ENCODE peak calls at places on chromosomes 13 and 19, in ten cellular contexts. One of them, this sample, is unnamed.

GRCh38 chr13:23621316-23621645 is 51.1 kb downstream of the TNFRSF19 start:
- DNase-seq in foreskin fibroblast: peak
- DNase-seq in mammary epithelial cell: peak
- DNase-seq in WERI-Rb-1: no peak
- DNase-seq in tibial nerve: no peak
- DNase-seq in heart right ventricle: no peak
- DNase-seq in astrocyte: peak
- DNase-seq in upper lobe of right lung: no peak
- DNase-seq in AG04449: peak
- DNase-seq in brain microvascular endothelial cell: peak
- DNase-seq in this sample: no peak

GRCh38 chr13:94706854-94707399 is 5.4 kb downstream of the SOX21 start:
- DNase-seq in tibial nerve: no peak
- DNase-seq in AG04449: no peak
- DNase-seq in astrocyte: no peak
- DNase-seq in upper lobe of right lung: no peak
- DNase-seq in heart right ventricle: no peak
- DNase-seq in mammary epithelial cell: no peak
- DNase-seq in foreskin fibroblast: no peak
- DNase-seq in brain microvascular endothelial cell: no peak
- DNase-seq in WERI-Rb-1: no peak
- DNase-seq in this sample: no peak

GRCh38 chr13:34076943-34077703 is 259.2 kb downstream of the RFC3 start:
- DNase-seq in tibial nerve: no peak
- DNase-seq in upper lobe of right lung: no peak
- DNase-seq in brain microvascular endothelial cell: peak
- DNase-seq in AG04449: peak
- DNase-seq in WERI-Rb-1: no peak
- DNase-seq in mammary epithelial cell: peak
- DNase-seq in heart right ventricle: no peak
- DNase-seq in foreskin fibroblast: peak
- DNase-seq in astrocyte: peak
- DNase-seq in this sample: no peak

GRCh38 chr13:80338781-80339577 is 1.9 kb downstream of the SPRY2 start:
- DNase-seq in WERI-Rb-1: peak
- DNase-seq in AG04449: peak
- DNase-seq in brain microvascular endothelial cell: peak
- DNase-seq in foreskin fibroblast: peak
- DNase-seq in mammary epithelial cell: peak
- DNase-seq in tibial nerve: peak
- DNase-seq in astrocyte: peak
- DNase-seq in upper lobe of right lung: peak
- DNase-seq in heart right ventricle: peak
- DNase-seq in this sample: no peak

GRCh38 chr13:92677571-92677970 is 549.0 kb upstream of the GPC6 start:
- DNase-seq in brain microvascular endothelial cell: no peak
- DNase-seq in mammary epithelial cell: no peak
- DNase-seq in tibial nerve: no peak
- DNase-seq in AG04449: no peak
- DNase-seq in upper lobe of right lung: no peak
- DNase-seq in foreskin fibroblast: no peak
- DNase-seq in WERI-Rb-1: peak
- DNase-seq in astrocyte: no peak
- DNase-seq in heart right ventricle: peak
- DNase-seq in this sample: no peak

GRCh38 chr19:22735911-22736645 is 47.9 kb downstream of the ZNF99 start:
- DNase-seq in tibial nerve: no peak
- DNase-seq in heart right ventricle: no peak
- DNase-seq in AG04449: no peak
- DNase-seq in WERI-Rb-1: no peak
- DNase-seq in foreskin fibroblast: no peak
- DNase-seq in brain microvascular endothelial cell: no peak
- DNase-seq in mammary epithelial cell: no peak
- DNase-seq in astrocyte: no peak
- DNase-seq in upper lobe of right lung: no peak
- DNase-seq in this sample: no peak

GRCh38 chr13:39870197-39870746 is 214.8 kb downstream of the COG6 start:
- DNase-seq in heart right ventricle: no peak
- DNase-seq in upper lobe of right lung: no peak
- DNase-seq in AG04449: no peak
- DNase-seq in brain microvascular endothelial cell: no peak
- DNase-seq in mammary epithelial cell: no peak
- DNase-seq in tibial nerve: no peak
- DNase-seq in astrocyte: no peak
- DNase-seq in foreskin fibroblast: no peak
- DNase-seq in WERI-Rb-1: no peak
- DNase-seq in this sample: no peak

GRCh38 chr19:56834564-56835375 is 5.8 kb downstream of the PEG3 start:
- DNase-seq in mammary epithelial cell: no peak
- DNase-seq in AG04449: no peak
- DNase-seq in astrocyte: no peak
- DNase-seq in tibial nerve: no peak
- DNase-seq in upper lobe of right lung: no peak
- DNase-seq in heart right ventricle: no peak
- DNase-seq in foreskin fibroblast: no peak
- DNase-seq in brain microvascular endothelial cell: no peak
- DNase-seq in WERI-Rb-1: peak
- DNase-seq in this sample: no peak

GRCh38 chr13:94205896-94206295 is 273.6 kb downstream of the DCT start:
- DNase-seq in tibial nerve: no peak
- DNase-seq in brain microvascular endothelial cell: no peak
- DNase-seq in WERI-Rb-1: no peak
- DNase-seq in upper lobe of right lung: no peak
- DNase-seq in heart right ventricle: no peak
- DNase-seq in astrocyte: no peak
- DNase-seq in mammary epithelial cell: no peak
- DNase-seq in AG04449: no peak
- DNase-seq in foreskin fibroblast: no peak
- DNase-seq in this sample: no peak

GRCh38 chr13:43397110-43397509 is 373.7 kb downstream of the DNAJC15 start:
- DNase-seq in foreskin fibroblast: peak
- DNase-seq in AG04449: peak
- DNase-seq in mammary epithelial cell: no peak
- DNase-seq in brain microvascular endothelial cell: peak
- DNase-seq in astrocyte: peak
- DNase-seq in tibial nerve: no peak
- DNase-seq in upper lobe of right lung: no peak
- DNase-seq in WERI-Rb-1: no peak
- DNase-seq in heart right ventricle: no peak
- DNase-seq in this sample: no peak

GRCh38 chr19:55117063-55117635 is 288 bp downstream of the PPP1R12C start:
- DNase-seq in upper lobe of right lung: no peak
- DNase-seq in WERI-Rb-1: no peak
- DNase-seq in heart right ventricle: peak
- DNase-seq in brain microvascular endothelial cell: no peak
- DNase-seq in AG04449: no peak
- DNase-seq in foreskin fibroblast: no peak
- DNase-seq in astrocyte: no peak
- DNase-seq in mammary epithelial cell: no peak
- DNase-seq in tibial nerve: no peak
- DNase-seq in this sample: no peak

GRCh38 chr13:85241045-85241444 is 558.2 kb downstream of the SLITRK6 start:
- DNase-seq in astrocyte: peak
- DNase-seq in AG04449: no peak
- DNase-seq in tibial nerve: no peak
- DNase-seq in mammary epithelial cell: peak
- DNase-seq in heart right ventricle: no peak
- DNase-seq in WERI-Rb-1: no peak
- DNase-seq in brain microvascular endothelial cell: peak
- DNase-seq in upper lobe of right lung: no peak
- DNase-seq in foreskin fibroblast: peak
- DNase-seq in this sample: no peak

GRCh38 chr13:94412870-94413269 is 66.6 kb downstream of the DCT start:
- DNase-seq in upper lobe of right lung: no peak
- DNase-seq in WERI-Rb-1: no peak
- DNase-seq in mammary epithelial cell: no peak
- DNase-seq in astrocyte: peak
- DNase-seq in brain microvascular endothelial cell: no peak
- DNase-seq in foreskin fibroblast: no peak
- DNase-seq in AG04449: no peak
- DNase-seq in tibial nerve: no peak
- DNase-seq in heart right ventricle: no peak
- DNase-seq in this sample: no peak

GRCh38 chr19:45515081-45515624 is 7.9 kb downstream of the VASP start:
- DNase-seq in foreskin fibroblast: no peak
- DNase-seq in heart right ventricle: no peak
- DNase-seq in astrocyte: no peak
- DNase-seq in AG04449: no peak
- DNase-seq in upper lobe of right lung: peak
- DNase-seq in tibial nerve: peak
- DNase-seq in brain microvascular endothelial cell: no peak
- DNase-seq in mammary epithelial cell: no peak
- DNase-seq in WERI-Rb-1: no peak
- DNase-seq in this sample: peak

GRCh38 chr19:45517641-45518468 is 10.6 kb downstream of the VASP start:
- DNase-seq in upper lobe of right lung: no peak
- DNase-seq in brain microvascular endothelial cell: no peak
- DNase-seq in foreskin fibroblast: no peak
- DNase-seq in astrocyte: no peak
- DNase-seq in mammary epithelial cell: no peak
- DNase-seq in AG04449: no peak
- DNase-seq in heart right ventricle: no peak
- DNase-seq in tibial nerve: no peak
- DNase-seq in WERI-Rb-1: no peak
- DNase-seq in this sample: no peak

GRCh38 chr19:45517238-45517637 is 10.0 kb downstream of the VASP start:
- DNase-seq in mammary epithelial cell: no peak
- DNase-seq in astrocyte: no peak
- DNase-seq in heart right ventricle: no peak
- DNase-seq in upper lobe of right lung: no peak
- DNase-seq in AG04449: no peak
- DNase-seq in brain microvascular endothelial cell: no peak
- DNase-seq in tibial nerve: no peak
- DNase-seq in foreskin fibroblast: no peak
- DNase-seq in WERI-Rb-1: no peak
- DNase-seq in this sample: no peak

GRCh38 chr19:45515807-45516401 is 8.6 kb downstream of the VASP start:
- DNase-seq in foreskin fibroblast: no peak
- DNase-seq in brain microvascular endothelial cell: no peak
- DNase-seq in astrocyte: no peak
- DNase-seq in mammary epithelial cell: no peak
- DNase-seq in WERI-Rb-1: no peak
- DNase-seq in heart right ventricle: no peak
- DNase-seq in AG04449: no peak
- DNase-seq in upper lobe of right lung: peak
- DNase-seq in tibial nerve: no peak
- DNase-seq in this sample: no peak

DNA sequence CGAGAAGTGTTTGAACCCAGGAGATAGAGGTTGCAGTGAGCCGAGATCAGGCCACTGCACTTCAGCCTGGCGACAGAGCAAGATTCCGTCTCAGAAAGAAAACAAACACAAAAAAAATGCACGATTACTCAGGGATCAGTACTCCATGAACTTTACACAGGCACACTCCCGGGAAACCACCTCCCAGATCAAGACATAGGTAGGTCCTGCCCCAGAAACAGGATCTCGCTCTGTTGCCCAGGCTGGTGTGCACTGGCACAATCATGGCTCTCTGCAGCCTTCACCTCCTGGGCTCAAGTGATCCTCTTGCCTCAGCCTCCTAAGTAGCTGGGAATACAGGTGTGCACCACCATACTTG is 11.2 kb downstream of the VASP start:
- DNase-seq in WERI-Rb-1: no peak
- DNase-seq in tibial nerve: no peak
- DNase-seq in mammary epithelial cell: no peak
- DNase-seq in brain microvascular endothelial cell: no peak
- DNase-seq in AG04449: no peak
- DNase-seq in foreskin fibroblast: no peak
- DNase-seq in heart right ventricle: no peak
- DNase-seq in astrocyte: no peak
- DNase-seq in upper lobe of right lung: no peak
- DNase-seq in this sample: no peak
- H3K4me3 ChIP-seq in WERI-Rb-1: no peak
- H3K4me3 ChIP-seq in tibial nerve: no peak
- H3K4me3 ChIP-seq in mammary epithelial cell: no peak
- H3K4me3 ChIP-seq in brain microvascular endothelial cell: no peak
- H3K4me3 ChIP-seq in AG04449: no peak
- H3K4me3 ChIP-seq in foreskin fibroblast: no peak
- H3K4me3 ChIP-seq in heart right ventricle: no peak
- H3K4me3 ChIP-seq in astrocyte: no peak
- H3K4me3 ChIP-seq in upper lobe of right lung: no peak
- H3K4me3 ChIP-seq in this sample: no peak

DNA sequence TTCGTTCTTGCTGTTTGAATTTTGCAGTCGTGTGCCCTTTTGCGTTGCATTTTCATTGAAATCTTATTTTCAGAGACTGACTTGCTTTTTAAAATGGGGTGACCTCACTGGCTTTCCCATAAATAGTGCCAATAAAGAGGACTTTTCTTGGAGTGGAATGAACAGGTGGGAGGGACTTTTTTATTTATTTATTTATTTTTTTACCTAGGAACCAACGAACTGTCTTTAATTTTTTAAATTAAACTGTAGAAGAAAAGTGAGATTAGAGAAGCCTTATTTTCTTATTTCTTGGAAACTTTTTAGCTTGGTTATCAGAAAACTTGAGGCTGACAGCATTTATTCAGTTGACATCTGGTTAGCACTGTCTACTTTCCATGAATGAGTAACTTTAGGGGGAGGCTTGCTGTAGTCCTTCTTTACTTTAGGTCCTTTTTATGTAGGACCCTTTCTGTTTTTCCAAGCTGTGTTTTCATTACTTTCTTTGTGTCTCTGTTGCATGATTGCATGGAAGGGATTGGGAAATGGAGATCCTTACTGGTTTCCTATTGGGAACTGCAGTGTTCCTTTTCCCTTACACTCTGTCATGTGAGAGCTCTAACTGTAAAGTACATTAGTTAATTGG is 1.7 kb downstream of the SLAIN1 start:
- DNase-seq in tibial nerve: no peak
- DNase-seq in AG04449: no peak
- DNase-seq in foreskin fibroblast: no peak
- DNase-seq in brain microvascular endothelial cell: no peak
- DNase-seq in astrocyte: no peak
- DNase-seq in mammary epithelial cell: no peak
- DNase-seq in upper lobe of right lung: no peak
- DNase-seq in WERI-Rb-1: no peak
- DNase-seq in heart right ventricle: no peak
- DNase-seq in this sample: no peak
- TF ChIP-seq CTCF in tibial nerve: no peak
- TF ChIP-seq CTCF in AG04449: no peak
- TF ChIP-seq CTCF in foreskin fibroblast: no peak
- TF ChIP-seq CTCF in brain microvascular endothelial cell: no peak
- TF ChIP-seq CTCF in astrocyte: no peak
- TF ChIP-seq CTCF in mammary epithelial cell: no peak
- TF ChIP-seq CTCF in upper lobe of right lung: no peak
- TF ChIP-seq CTCF in WERI-Rb-1: no peak
- TF ChIP-seq CTCF in heart right ventricle: no peak
- TF ChIP-seq CTCF in this sample: no peak

GRCh38 chr13:44404261-44405139 is 30.9 kb downstream of the SERP2 start:
- DNase-seq in AG04449: no peak
- DNase-seq in brain microvascular endothelial cell: no peak
- DNase-seq in WERI-Rb-1: no peak
- DNase-seq in foreskin fibroblast: no peak
- DNase-seq in mammary epithelial cell: no peak
- DNase-seq in tibial nerve: no peak
- DNase-seq in heart right ventricle: no peak
- DNase-seq in upper lobe of right lung: no peak
- DNase-seq in astrocyte: no peak
- DNase-seq in this sample: no peak
- H3K4me3 ChIP-seq in AG04449: no peak
- H3K4me3 ChIP-seq in brain microvascular endothelial cell: no peak
- H3K4me3 ChIP-seq in WERI-Rb-1: no peak
- H3K4me3 ChIP-seq in foreskin fibroblast: no peak
- H3K4me3 ChIP-seq in mammary epithelial cell: no peak
- H3K4me3 ChIP-seq in tibial nerve: no peak
- H3K4me3 ChIP-seq in heart right ventricle: no peak
- H3K4me3 ChIP-seq in upper lobe of right lung: no peak
- H3K4me3 ChIP-seq in astrocyte: no peak
- H3K4me3 ChIP-seq in this sample: no peak

GRCh38 chr13:106922384-106922783 is 354.4 kb upstream of the ARGLU1 start:
- DNase-seq in AG04449: no peak
- DNase-seq in WERI-Rb-1: no peak
- DNase-seq in astrocyte: no peak
- DNase-seq in tibial nerve: no peak
- DNase-seq in brain microvascular endothelial cell: no peak
- DNase-seq in upper lobe of right lung: no peak
- DNase-seq in mammary epithelial cell: no peak
- DNase-seq in heart right ventricle: no peak
- DNase-seq in foreskin fibroblast: no peak
- DNase-seq in this sample: no peak
- TF ChIP-seq CTCF in AG04449: no peak
- TF ChIP-seq CTCF in WERI-Rb-1: no peak
- TF ChIP-seq CTCF in astrocyte: no peak
- TF ChIP-seq CTCF in tibial nerve: no peak
- TF ChIP-seq CTCF in brain microvascular endothelial cell: no peak
- TF ChIP-seq CTCF in upper lobe of right lung: no peak
- TF ChIP-seq CTCF in mammary epithelial cell: no peak
- TF ChIP-seq CTCF in heart right ventricle: no peak
- TF ChIP-seq CTCF in foreskin fibroblast: no peak
- TF ChIP-seq CTCF in this sample: no peak

This sample was measured in GM12864.